ENCODE peak calls at places on chromosomes 5 and 9, in nine cellular contexts. P is ovary; M is breast epithelium; N is GM12865; H is GM12864; Y is endothelial cell; U is CD4-positive, alpha-beta T cell; J is coronary artery; X is WERI-Rb-1. O is an unnamed sample.
A peak's percentile ranks its signal among the peaks of the same experiment; 100 is the strongest.

GRCh38 chr9:135582966-135583685 is 21.6 kb downstream of the PAEP start:
- DNase-seq in H (no peak), Y (no peak), J (peak; percentile 57), U (no peak), M (no peak), X (no peak), P (no peak), N (no peak), O (no peak)

GRCh38 chr5:170571331-170571731 is 67.5 kb downstream of the KCNIP1 start:
- DNase-seq in J (no peak), N (no peak), H (no peak), Y (no peak), X (no peak), U (no peak), M (no peak), P (no peak), O (no peak)

GRCh38 chr5:139078345-139078744 is 119.8 kb downstream of the SIL1 start:
- DNase-seq in U (no peak), P (no peak), J (no peak), H (no peak), X (no peak), N (no peak), M (no peak), Y (no peak), O (no peak)

GRCh38 chr5:141680751-141681201 is 1.3 kb downstream of the ARAP3 start:
- DNase-seq in M (no peak), X (peak; percentile 72), P (no peak), Y (peak; percentile 86), N (no peak), J (no peak), H (no peak), U (no peak), O (no peak)

GRCh38 chr5:150484964-150485769 is 22.8 kb upstream of the NDST1 start:
- DNase-seq in N (no peak), P (no peak), U (no peak), Y (peak; percentile 31), M (no peak), H (no peak), J (no peak), X (no peak), O (no peak)

GRCh38 chr9:113929634-113930092 is 53.6 kb downstream of the ZNF618 start:
- DNase-seq in N (no peak), U (no peak), X (no peak), H (no peak), P (no peak), M (no peak), Y (no peak), J (peak; percentile 17), O (no peak)

GRCh38 chr9:128764361-128764760 is 7.4 kb downstream of the ZER1 start:
- DNase-seq in J (no peak), M (no peak), Y (no peak), U (no peak), X (peak; percentile 34), N (peak; percentile 29), H (no peak), P (no peak), O (no peak)

GRCh38 chr5:177444106-177445051 is 2.2 kb upstream of the PRR7 start:
- DNase-seq in U (peak; percentile 29), Y (no peak), N (peak; percentile 54), H (no peak), P (no peak), X (no peak), J (no peak), M (no peak), O (no peak)

GRCh38 chr5:112685929-112686328 is 51.8 kb upstream of the APC start:
- DNase-seq in Y (no peak), P (no peak), M (no peak), H (no peak), N (no peak), X (no peak), U (no peak), J (no peak), O (no peak)

GRCh38 chr5:158634713-158635112 is 465.0 kb downstream of the EBF1 start:
- DNase-seq in H (no peak), P (no peak), M (no peak), N (no peak), U (no peak), J (no peak), X (no peak), Y (no peak), O (peak; percentile 75)

GRCh38 chr5:61329729-61330128 is 2.3 kb upstream of the ZSWIM6 start:
- DNase-seq in U (no peak), J (no peak), X (no peak), Y (no peak), P (no peak), M (no peak), N (peak; percentile 34), H (no peak), O (no peak)

GRCh38 chr9:114790521-114790920 is 15.3 kb downstream of the TNFSF15 start:
- DNase-seq in U (no peak), N (no peak), M (no peak), H (no peak), X (no peak), J (no peak), Y (no peak), P (no peak), O (no peak)

GRCh38 chr5:3661755-3662296 is 66.2 kb downstream of the IRX1 start:
- DNase-seq in X (no peak), H (no peak), P (no peak), J (no peak), N (no peak), Y (no peak), U (no peak), M (no peak), O (no peak)

GRCh38 chr5:181243020-181243520 is 636 bp downstream of the RACK1 start:
- DNase-seq in N (no peak), M (no peak), U (no peak), H (no peak), X (no peak), Y (peak; percentile 20), J (no peak), P (no peak), O (no peak)

GRCh38 chr5:181243521-181244307 is at the start of gene RACK1:
- DNase-seq in Y (peak; percentile 86), U (peak; percentile 84), J (peak; percentile 92), P (peak; percentile 87), X (peak; percentile 80), M (peak; percentile 88), N (peak; percentile 94), H (peak; percentile 81), O (peak; percentile 54)

GRCh38 chr5:181239062-181239663 is 4.5 kb downstream of the RACK1 start:
- DNase-seq in P (peak; percentile 12), N (no peak), J (no peak), U (no peak), Y (no peak), M (no peak), X (no peak), H (no peak), O (no peak)

GRCh38 chr5:181242031-181242451 is 1.7 kb downstream of the RACK1 start:
- DNase-seq in P (peak; percentile 31), Y (no peak), H (no peak), M (no peak), U (no peak), J (no peak), N (no peak), X (no peak), O (no peak)

DNA sequence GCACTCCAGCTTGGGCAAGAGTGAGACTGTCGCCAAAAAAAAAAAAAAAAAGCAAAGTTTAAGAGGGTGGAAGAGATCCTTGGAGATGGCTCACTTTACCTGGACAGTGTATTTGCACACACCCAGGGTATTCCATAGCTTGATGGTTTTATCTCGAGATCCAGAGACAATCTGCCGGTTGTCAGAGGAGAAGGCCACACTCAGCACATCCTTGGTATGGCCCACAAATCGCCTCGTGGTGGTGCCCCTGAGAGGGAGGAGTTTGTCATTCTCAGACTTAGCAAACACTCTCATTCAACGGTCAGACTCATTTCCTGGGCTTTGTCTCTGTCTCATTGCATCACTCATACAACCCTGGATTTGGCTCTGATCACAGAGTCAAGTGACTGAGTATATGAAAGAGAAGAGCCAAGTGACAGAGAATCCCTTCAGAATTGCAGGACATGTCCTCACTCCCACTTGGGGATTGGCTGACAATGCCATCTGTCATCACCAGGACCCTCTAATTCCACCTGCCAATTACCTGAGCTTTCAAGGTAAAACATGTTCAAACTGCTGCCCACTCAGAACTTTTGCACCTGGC is 2.2 kb downstream of the RACK1 start:
- DNase-seq in X (no peak), Y (no peak), M (no peak), N (peak; percentile 73), J (no peak), H (no peak), U (no peak), P (no peak), O (no peak)
- TF ChIP-seq CTCF in X (no peak), Y (no peak), M (no peak), N (no peak), J (no peak), H (peak; percentile 4), U (no peak), P (no peak), O (no peak)

GRCh38 chr5:76545184-76545583 is 78.0 kb downstream of the F2RL2 start:
- DNase-seq in X (no peak), U (no peak), P (no peak), H (no peak), J (no peak), Y (no peak), N (no peak), M (no peak), O (no peak)

GRCh38 chr5:76542236-76542635 is 81.0 kb downstream of the F2RL2 start:
- DNase-seq in P (no peak), J (no peak), Y (no peak), H (no peak), M (no peak), N (no peak), X (no peak), U (no peak), O (no peak)

GRCh38 chr5:76542887-76543690 is 80.1 kb downstream of the F2RL2 start:
- DNase-seq in H (no peak), P (no peak), M (no peak), Y (no peak), U (peak; percentile 59), X (no peak), J (no peak), N (peak; percentile 26), O (no peak)

GRCh38 chr5:76546497-76547102 is 76.6 kb downstream of the F2RL2 start:
- DNase-seq in U (no peak), P (no peak), M (no peak), H (peak; percentile 57), N (peak; percentile 34), Y (no peak), X (no peak), J (no peak), O (no peak)

GRCh38 chr5:76544268-76544926 is 78.8 kb downstream of the F2RL2 start:
- DNase-seq in X (peak; percentile 76), Y (peak; percentile 34), P (no peak), H (no peak), J (no peak), U (peak; percentile 62), N (peak; percentile 64), M (no peak), O (no peak)
- TF ChIP-seq CTCF in X (peak; percentile 83), Y (peak; percentile 36), P (no peak), H (peak; percentile 49), J (no peak), U (peak; percentile 86), N (peak; percentile 42), M (no peak), O (no peak)

GRCh38 chr5:16364906-16365305 is 100.7 kb downstream of the ZNF622 start:
- DNase-seq in Y (no peak), X (no peak), U (no peak), H (no peak), M (no peak), N (no peak), J (no peak), P (no peak), O (no peak)
- TF ChIP-seq CTCF in Y (no peak), X (no peak), U (no peak), H (no peak), M (no peak), N (no peak), J (no peak), P (no peak), O (no peak)

GRCh38 chr9:129794549-129794948 is 8.4 kb upstream of the TOR1B start:
- DNase-seq in P (no peak), X (no peak), J (no peak), Y (no peak), M (no peak), N (no peak), U (no peak), H (no peak), O (no peak)
- TF ChIP-seq CTCF in P (no peak), X (no peak), J (no peak), Y (no peak), M (no peak), N (no peak), U (no peak), H (no peak), O (no peak)

O was measured in AG09319.